ENCODE peak calls at places on chromosomes 16 and 17, in four cellular contexts. W is lower leg skin, G is colonic mucosa, V is nephron progenitor cell. N is an unnamed sample.

GRCh38 chr16:57601801-57602478 is 26.5 kb upstream of the ADGRG1 start:
- DNase-seq in G (no peak), V (no peak), W (peak; percentile 18), N (no peak)

GRCh38 chr16:7581175-7581574 is 248.5 kb downstream of the RBFOX1 start:
- DNase-seq in W (no peak), V (no peak), G (no peak), N (no peak)

GRCh38 chr16:17171250-17172143 is 299.3 kb downstream of the XYLT1 start:
- DNase-seq in G (no peak), V (no peak), W (no peak), N (no peak)

GRCh38 chr17:21239680-21240374 is 13.4 kb downstream of the NATD1 start:
- DNase-seq in G (no peak), V (peak; percentile 24), W (no peak), N (no peak)

GRCh38 chr16:9844361-9844760 is 337.9 kb downstream of the GRIN2A start:
- DNase-seq in V (no peak), G (no peak), W (no peak), N (no peak)

GRCh38 chr17:2849327-2849670 is 53.1 kb downstream of the RAP1GAP2 start:
- DNase-seq in W (no peak), V (peak; percentile 15), G (no peak), N (no peak)

GRCh38 chr16:1323296-1324239 is 9.9 kb upstream of the BAIAP3 start:
- DNase-seq in G (no peak), V (no peak), W (no peak), N (no peak)

GRCh38 chr16:88623858-88624257 is 14.5 kb upstream of the IL17C start:
- DNase-seq in V (no peak), G (no peak), W (no peak), N (no peak)

GRCh38 chr17:57588086-57588485 is 157.0 kb downstream of the CCDC182 start:
- DNase-seq in V (no peak), G (no peak), W (no peak), N (no peak)

GRCh38 chr17:78735832-78736525 is 46.1 kb downstream of the CYTH1 start:
- DNase-seq in V (no peak), G (peak; percentile 73), W (no peak), N (no peak)

GRCh38 chr17:9801505-9801904 is 10.1 kb upstream of the DHRS7C start:
- DNase-seq in V (no peak), W (no peak), G (no peak), N (no peak)

GRCh38 chr17:66290097-66290722 is 12.2 kb upstream of the PRKCA start:
- DNase-seq in V (no peak), G (no peak), W (no peak), N (no peak)

GRCh38 chr17:36198831-36199465 is 2.4 kb upstream of the CCL3L1 start:
- DNase-seq in W (no peak), V (no peak), G (no peak), N (no peak)

GRCh38 chr17:8150194-8151119 is 1.7 kb downstream of the PER1 start:
- DNase-seq in W (no peak), G (no peak), V (no peak), N (no peak)

GRCh38 chr16:74709477-74709877 is 8.8 kb upstream of the MLKL start:
- DNase-seq in V (peak; percentile 88), W (peak; percentile 73), G (peak; percentile 87), N (peak; percentile 73)

GRCh38 chr16:19213885-19214284 is 45.8 kb downstream of the SYT17 start:
- DNase-seq in G (no peak), W (no peak), V (no peak), N (no peak)

GRCh38 chr17:60383379-60383778 is 8.6 kb downstream of the USP32 start:
- DNase-seq in V (no peak), W (no peak), G (no peak), N (no peak)

GRCh38 chr17:17414316-17414937 is 62.4 kb upstream of the MED9 start:
- DNase-seq in G (no peak), V (no peak), W (peak; percentile 53), N (no peak)

GRCh38 chr16:12675852-12676251 is 127.8 kb downstream of the CPPED1 start:
- DNase-seq in W (no peak), V (no peak), G (no peak), N (no peak)

GRCh38 chr16:15907863-15908478 is 19.6 kb upstream of the CEP20 start:
- DNase-seq in W (no peak), G (peak; percentile 22), V (no peak), N (no peak)

GRCh38 chr17:33564146-33564545 is 271.1 kb upstream of the ASIC2 start:
- DNase-seq in V (no peak), G (no peak), W (no peak), N (no peak)

GRCh38 chr16:3642397-3643094 is 11.9 kb upstream of the DNASE1 start:
- DNase-seq in V (peak; percentile 30), W (no peak), G (peak; percentile 70), N (no peak)

GRCh38 chr16:3106205-3106928 is 6.0 kb upstream of the ZNF205 start:
- DNase-seq in W (peak; percentile 86), G (peak; percentile 93), V (peak; percentile 95), N (peak; percentile 65)

GRCh38 chr17:83144421-83145357 is 65.3 kb downstream of the METRNL start:
- DNase-seq in V (no peak), W (peak; percentile 61), G (no peak), N (no peak)

GRCh38 chr17:8406174-8406573 is 8.5 kb upstream of the RNF222 start:
- DNase-seq in V (no peak), W (no peak), G (no peak), N (no peak)

GRCh38 chr17:64779344-64780095 is 117.4 kb upstream of the SMURF2 start:
- DNase-seq in V (no peak), W (no peak), G (peak; percentile 49), N (no peak)

GRCh38 chr17:33927732-33928133 is 327.4 kb upstream of the CCL2 start:
- DNase-seq in V (no peak), W (no peak), G (no peak), N (no peak)

GRCh38 chr16:69040144-69040909 is 65.1 kb upstream of the HAS3 start:
- DNase-seq in V (no peak), G (no peak), W (no peak), N (no peak)

DNA sequence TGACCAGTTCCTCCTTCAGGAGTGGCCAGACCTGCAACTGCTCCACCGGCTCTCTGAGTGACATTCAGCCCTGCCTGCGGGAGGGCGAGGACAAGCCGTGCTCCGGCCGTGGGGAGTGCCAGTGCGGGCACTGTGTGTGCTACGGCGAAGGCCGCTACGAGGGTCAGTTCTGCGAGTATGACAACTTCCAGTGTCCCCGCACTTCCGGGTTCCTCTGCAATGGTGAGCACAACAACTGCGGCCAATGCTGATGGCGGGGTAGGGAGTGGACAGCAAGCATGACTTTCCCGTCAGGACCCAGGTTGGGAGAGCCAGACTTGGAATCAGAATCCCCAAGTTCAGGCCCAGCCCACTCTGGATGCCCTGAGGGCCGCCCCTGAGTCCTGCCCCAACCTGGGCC is 12.2 kb downstream of the ITGB4 start:
- DNase-seq in W (no peak), V (no peak), G (no peak), N (no peak)
- TF ChIP-seq CTCF in W (no peak), V (no peak), G (no peak), N (no peak)

GRCh38 chr17:51128089-51128488 is 7.4 kb upstream of the SPAG9 start:
- DNase-seq in W (no peak), G (no peak), V (no peak), N (no peak)
- TF ChIP-seq CTCF in W (no peak), G (no peak), V (no peak), N (no peak)

GRCh38 chr17:80126449-80126715 is 20.5 kb downstream of the EIF4A3 start:
- DNase-seq in V (no peak), G (no peak), W (no peak), N (no peak)

GRCh38 chr17:80125656-80126448 is 21.1 kb downstream of the EIF4A3 start:
- DNase-seq in V (no peak), W (no peak), G (no peak), N (no peak)

GRCh38 chr17:80123791-80124190 is 22.4 kb downstream of the GAA start:
- DNase-seq in G (no peak), V (no peak), W (no peak), N (no peak)

GRCh38 chr17:80122926-80123505 is 21.6 kb downstream of the GAA start:
- DNase-seq in W (no peak), G (no peak), V (no peak), N (no peak)

DNA sequence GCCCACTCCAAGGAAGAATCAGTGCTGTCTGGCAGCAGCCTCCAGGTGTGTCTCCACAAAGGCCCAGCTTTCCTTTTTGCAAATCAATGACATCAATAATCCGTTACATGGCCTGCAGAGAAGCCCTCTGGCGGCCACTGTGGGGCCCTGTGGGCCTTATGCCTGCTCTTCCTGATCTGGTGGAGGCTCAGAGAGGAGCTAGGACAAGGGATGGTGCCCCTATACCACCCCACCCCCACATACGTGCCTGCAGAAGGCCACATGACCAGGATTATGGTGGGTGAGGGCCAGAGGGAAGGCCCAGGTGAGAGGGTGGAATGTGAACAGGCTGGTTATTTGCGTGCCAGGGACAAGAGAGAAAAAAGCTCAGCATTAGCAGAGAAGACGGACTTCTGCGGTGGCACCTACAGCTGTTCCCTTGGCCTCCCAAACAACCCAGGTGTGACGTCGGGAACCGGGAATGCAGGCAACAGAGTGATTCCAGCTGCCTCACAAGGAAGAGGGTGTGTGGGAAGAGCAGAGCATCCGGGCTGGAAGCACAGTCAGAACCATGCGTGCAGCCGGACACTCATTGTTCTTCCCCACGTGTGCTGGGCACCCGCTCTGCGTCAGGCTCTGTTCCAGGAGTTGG is 22.5 kb downstream of the EIF4A3 start:
- DNase-seq in V (no peak), W (no peak), G (no peak), N (no peak)
- TF ChIP-seq CTCF in V (peak; percentile 55), W (no peak), G (peak; percentile 41), N (no peak)

GRCh38 chr17:5492970-5493369 is 6.6 kb downstream of the MIS12 start:
- DNase-seq in G (no peak), W (no peak), V (no peak), N (no peak)
- TF ChIP-seq CTCF in G (no peak), W (no peak), V (no peak), N (no peak)

GRCh38 chr17:68561319-68561718 is 39.8 kb downstream of the FAM20A start:
- DNase-seq in V (no peak), W (no peak), G (no peak), N (no peak)

GRCh38 chr17:68565656-68566055 is 35.5 kb downstream of the FAM20A start:
- DNase-seq in V (no peak), W (no peak), G (no peak), N (no peak)

GRCh38 chr17:68566145-68566738 is 34.9 kb downstream of the FAM20A start:
- DNase-seq in G (no peak), V (no peak), W (no peak), N (no peak)

GRCh38 chr17:68564415-68565111 is 36.6 kb downstream of the FAM20A start:
- DNase-seq in W (peak; percentile 30), V (no peak), G (no peak), N (no peak)

GRCh38 chr17:68562736-68563135 is 38.4 kb downstream of the FAM20A start:
- DNase-seq in V (no peak), W (no peak), G (no peak), N (no peak)
- TF ChIP-seq CTCF in V (no peak), W (no peak), G (no peak), N (no peak)

DNA sequence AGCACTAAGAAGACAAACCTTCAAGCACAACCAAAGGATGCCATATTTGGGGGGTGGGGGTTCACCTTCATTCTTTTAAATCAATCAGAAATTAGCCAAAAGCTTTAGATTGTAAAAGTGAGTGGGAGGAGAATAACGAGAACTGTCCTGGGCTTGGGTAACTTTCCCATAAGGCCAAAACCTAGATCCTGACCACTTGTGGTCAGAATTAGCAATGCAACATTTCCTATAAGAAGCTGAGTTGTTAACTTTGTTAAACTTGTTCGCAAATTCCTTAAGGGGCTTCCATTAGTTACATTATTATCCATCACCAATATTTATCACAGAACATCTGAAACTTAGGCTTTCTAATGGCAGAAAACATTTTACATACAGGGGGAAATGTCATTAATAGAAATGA is 25.1 kb downstream of the STAT5B start:
- DNase-seq in V (no peak), G (no peak), W (no peak), N (no peak)
- TF ChIP-seq CTCF in V (no peak), G (no peak), W (no peak), N (no peak)